ENCODE peak calls at places on chromosome 4, in nine cellular contexts. O, V, A, D, U, C, S, G and N are unnamed samples.

GRCh38 chr4:153170407-153170806 is 33.8 kb upstream of the TRIM2 start:
- DNase-seq in S (no peak), O (no peak), D (no peak), G (no peak), U (no peak), A (no peak), C (no peak), V (no peak), N (no peak)

GRCh38 chr4:6290769-6291547 is 21.3 kb downstream of the WFS1 start:
- DNase-seq in D (no peak), V (no peak), G (no peak), A (no peak), U (peak), C (no peak), O (no peak), S (no peak), N (no peak)

GRCh38 chr4:972651-973424 is 531 bp downstream of the DGKQ start:
- DNase-seq in A (peak), S (no peak), D (no peak), G (no peak), C (no peak), U (peak), O (peak), V (no peak), N (no peak)

GRCh38 chr4:183443609-183444148 is 757 bp upstream of the CDKN2AIP start:
- DNase-seq in C (no peak), V (no peak), A (no peak), O (no peak), G (peak), D (peak), U (no peak), S (no peak), N (no peak)

GRCh38 chr4:159012381-159012780 is 90.5 kb upstream of the RAPGEF2 start:
- DNase-seq in V (no peak), O (no peak), S (no peak), C (no peak), G (no peak), U (no peak), D (no peak), A (no peak), N (no peak)

GRCh38 chr4:181819951-181820350 is 423.3 kb upstream of the TENM3 start:
- DNase-seq in S (no peak), D (no peak), C (no peak), V (no peak), O (no peak), A (no peak), U (no peak), G (no peak), N (no peak)

GRCh38 chr4:175469519-175469918 is 342.5 kb downstream of the GPM6A start:
- DNase-seq in G (no peak), S (no peak), D (no peak), A (no peak), V (no peak), O (no peak), U (no peak), C (no peak), N (no peak)

GRCh38 chr4:122758033-122758432 is 25.5 kb downstream of the BBS12 start:
- DNase-seq in A (no peak), S (no peak), D (no peak), C (no peak), V (no peak), G (peak), O (no peak), U (peak), N (no peak)

GRCh38 chr4:95798727-95799126 is 41.2 kb upstream of the PDHA2 start:
- DNase-seq in O (no peak), A (no peak), V (no peak), U (no peak), G (no peak), C (no peak), S (no peak), D (no peak), N (no peak)

GRCh38 chr4:54687887-54688841 is 30.4 kb downstream of the KIT start:
- DNase-seq in U (peak), S (no peak), D (no peak), G (no peak), V (no peak), O (no peak), A (no peak), C (no peak), N (no peak)

GRCh38 chr4:174847801-174848427 is 18.9 kb upstream of the GLRA3 start:
- DNase-seq in U (no peak), D (no peak), O (no peak), G (no peak), V (no peak), A (no peak), C (no peak), S (no peak), N (no peak)

GRCh38 chr4:169640261-169640880 is 20.0 kb downstream of the CLCN3 start:
- DNase-seq in C (no peak), D (no peak), G (no peak), O (no peak), S (no peak), V (no peak), U (no peak), A (no peak), N (no peak)

GRCh38 chr4:73735231-73735630 is 5.1 kb upstream of the CXCL8 start:
- DNase-seq in O (no peak), D (no peak), U (peak), S (no peak), A (no peak), V (no peak), G (peak), C (no peak), N (no peak)

GRCh38 chr4:75514949-75515612 is 808 bp downstream of the THAP6 start:
- DNase-seq in V (no peak), A (no peak), O (no peak), D (no peak), S (no peak), U (peak), G (peak), C (no peak), N (no peak)

DNA sequence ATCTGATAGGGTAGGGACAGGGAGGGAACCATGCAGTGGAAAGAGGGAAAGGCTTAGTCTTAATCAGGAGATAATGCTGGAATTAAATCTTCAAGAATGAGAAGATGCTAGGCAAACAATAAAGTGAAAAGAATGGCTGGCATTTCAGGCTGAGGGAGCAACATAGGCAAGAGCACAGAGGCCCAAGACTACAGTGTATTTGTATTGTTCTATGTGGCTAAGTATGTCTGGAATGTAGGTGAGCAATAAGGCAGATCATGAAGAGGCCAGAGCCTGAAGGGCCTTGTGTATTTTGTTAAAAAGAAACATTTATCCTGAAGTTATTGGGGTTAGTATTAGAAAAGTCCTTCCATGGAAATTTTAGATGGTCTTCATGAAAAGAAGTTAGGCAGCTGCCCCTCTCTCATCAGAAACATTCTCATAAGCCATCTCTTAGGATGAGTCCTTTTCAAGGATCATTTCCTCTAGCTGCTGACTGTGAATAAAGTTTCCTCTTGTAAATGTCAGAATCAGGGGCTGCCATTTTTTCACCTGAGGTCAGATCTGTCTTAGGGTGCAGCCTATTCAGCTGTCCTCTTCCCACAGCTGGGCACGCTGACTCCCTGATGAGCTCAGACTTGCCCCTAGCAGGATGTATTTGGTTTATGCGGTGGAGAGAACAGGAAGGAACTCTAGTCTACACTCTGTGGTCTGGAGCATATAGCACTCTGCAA is 46.3 kb downstream of the ATP10D start:
- DNase-seq in V (peak), S (no peak), C (no peak), D (no peak), A (peak), O (peak), U (peak), G (no peak), N (no peak)
- TF ChIP-seq POLR2A in V (no peak), S (no peak), C (no peak), D (no peak), A (no peak), O (no peak), U (no peak), G (no peak), N (no peak)

GRCh38 chr4:116055857-116056827 is 942.7 kb upstream of the NDST4 start:
- DNase-seq in D (no peak), C (no peak), V (no peak), A (no peak), G (peak), U (peak), O (no peak), S (no peak), N (no peak)
- TF ChIP-seq CTCF in D (no peak), C (no peak), V (no peak), A (peak), G (no peak), U (no peak), O (no peak), S (no peak), N (no peak)

GRCh38 chr4:57151481-57151880 is 41.3 kb upstream of the IGFBP7 start:
- DNase-seq in V (no peak), O (no peak), S (no peak), U (no peak), C (no peak), D (no peak), G (no peak), A (no peak), N (no peak)

GRCh38 chr4:57156242-57156990 is 46.2 kb upstream of the IGFBP7 start:
- DNase-seq in V (no peak), U (no peak), O (no peak), A (no peak), S (no peak), D (no peak), C (no peak), G (no peak), N (no peak)

GRCh38 chr4:57154926-57155325 is 44.7 kb upstream of the IGFBP7 start:
- DNase-seq in U (no peak), G (no peak), D (no peak), O (no peak), V (no peak), A (no peak), C (no peak), S (no peak), N (no peak)

GRCh38 chr4:57153207-57153606 is 43.0 kb upstream of the IGFBP7 start:
- DNase-seq in G (no peak), S (no peak), C (no peak), U (no peak), O (no peak), D (no peak), A (no peak), V (no peak), N (no peak)

GRCh38 chr4:57154191-57154590 is 44.0 kb upstream of the IGFBP7 start:
- DNase-seq in O (no peak), A (no peak), G (no peak), U (no peak), D (no peak), S (no peak), C (no peak), V (no peak), N (no peak)
- H3K4me3 ChIP-seq in O (no peak), A (no peak), G (no peak), U (no peak), D (no peak), S (no peak), C (no peak), V (no peak), N (no peak)

DNA sequence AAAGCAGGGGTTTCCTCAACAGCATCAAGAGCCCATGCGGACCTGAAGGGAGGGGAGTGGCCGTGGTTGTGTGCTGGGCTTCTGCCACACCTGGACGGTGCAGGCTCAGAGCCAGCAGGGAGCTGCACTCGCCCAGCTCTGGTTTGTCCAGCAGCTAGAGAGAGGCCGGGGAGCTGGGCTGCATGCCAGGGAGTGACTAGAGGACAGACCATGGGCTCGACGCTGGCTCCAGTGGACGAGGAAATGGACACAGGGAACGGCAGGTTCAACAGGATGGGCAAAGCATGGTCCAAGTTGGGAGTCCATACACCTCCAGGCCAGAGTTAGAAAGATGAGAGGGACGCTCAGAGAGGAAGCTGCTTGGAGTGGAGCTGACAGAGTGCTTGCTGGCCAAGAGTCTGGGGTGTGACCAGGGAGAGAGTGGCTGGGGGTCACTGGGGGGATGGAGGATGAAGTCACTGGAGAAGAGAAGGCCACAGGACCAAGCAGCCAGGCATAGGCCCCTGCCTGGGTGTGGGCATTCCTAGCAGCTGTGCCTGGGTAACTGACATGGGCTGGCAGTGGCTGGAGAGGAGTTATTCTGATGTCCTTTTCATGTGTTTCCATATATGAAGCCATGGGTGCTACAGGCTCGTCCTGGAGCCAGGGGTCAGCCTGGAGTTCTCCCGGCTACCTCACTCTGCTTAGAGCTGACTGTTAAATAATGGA is 42.8 kb downstream of the HTT-AS start:
- DNase-seq in G (no peak), D (no peak), C (peak), V (no peak), O (peak), S (no peak), A (peak), U (no peak), N (no peak)
- TF ChIP-seq POLR2A in G (no peak), D (no peak), C (no peak), V (no peak), O (no peak), S (no peak), A (no peak), U (no peak), N (no peak)

GRCh38 chr4:65089666-65090065 is 580.6 kb downstream of the EPHA5 start:
- DNase-seq in S (no peak), U (peak), O (no peak), A (no peak), V (no peak), D (no peak), C (no peak), G (no peak), N (no peak)
- TF ChIP-seq CTCF in S (no peak), U (peak), O (no peak), A (peak), V (no peak), D (no peak), C (no peak), G (no peak), N (no peak)

GRCh38 chr4:82561745-82562552 is at the start of gene TMEM150C:
- DNase-seq in C (peak), O (no peak), U (peak), V (peak), S (peak), D (no peak), A (peak), G (no peak), N (no peak)
- H3K4me3 ChIP-seq in C (peak), O (peak), U (no peak), V (peak), S (peak), D (peak), A (no peak), G (no peak), N (peak)

GRCh38 chr4:41360214-41360910 is 103.6 kb downstream of the UCHL1 start:
- DNase-seq in S (peak), C (peak), A (peak), V (peak), D (peak), U (peak), G (peak), O (peak), N (no peak)
- TF ChIP-seq POLR2A in S (no peak), C (peak), A (peak), V (no peak), D (no peak), U (no peak), G (no peak), O (no peak), N (no peak)

DNA sequence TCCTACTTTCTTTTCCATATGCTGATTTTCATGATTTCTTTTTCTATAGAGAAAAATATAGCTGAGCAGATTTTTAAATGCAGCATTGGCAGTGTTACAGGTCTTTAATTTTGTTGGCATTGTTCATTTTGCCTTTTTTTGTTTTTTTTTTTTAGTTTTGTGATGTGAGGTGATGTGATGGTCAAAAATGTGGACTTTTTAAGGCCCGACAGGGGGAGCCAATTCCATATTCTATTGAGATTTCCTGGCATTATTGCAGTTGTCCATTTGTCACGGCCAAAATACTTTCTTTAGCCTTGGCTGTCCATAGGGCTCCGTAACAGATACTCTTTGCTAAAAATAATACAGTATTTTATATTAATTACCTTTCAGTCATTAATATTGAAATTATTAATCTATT is 47.8 kb downstream of the SLIT2 start:
- DNase-seq in G (peak), U (peak), A (peak), O (no peak), C (no peak), S (no peak), V (no peak), D (no peak), N (no peak)
- TF ChIP-seq CTCF in G (no peak), U (peak), A (peak), O (no peak), C (no peak), S (no peak), V (no peak), D (peak), N (no peak)